ENCODE peak calls at places on chromosomes 13 and 19, in four cellular contexts. S is non-pigmented ciliary epithelial cell; J is stimulated activated CD4-positive, alpha-beta T cell treated with anti-CD3 and anti-CD28 coated beads, TNF-alpha, amount 100 ng/mL, for 48 hours; I is LNCaP clone FGC. T is an unnamed sample.

GRCh38 chr13:83325454-83325853 is 556.8 kb downstream of the SLITRK1 start:
- DNase-seq in S (peak), J (no peak), I (no peak), T (no peak)

GRCh38 chr13:46586766-46587509 is 34.0 kb downstream of the LRCH1 start:
- DNase-seq in S (peak), J (no peak), I (no peak), T (no peak)

GRCh38 chr19:644789-645188 is 5.1 kb downstream of the FGF22 start:
- DNase-seq in S (no peak), J (no peak), I (no peak), T (no peak)

GRCh38 chr13:93183302-93183701 is 43.3 kb upstream of the GPC6 start:
- DNase-seq in S (no peak), J (no peak), I (no peak), T (no peak)

GRCh38 chr13:26226209-26226608 is 4.1 kb upstream of the RNF6 start:
- DNase-seq in S (no peak), J (no peak), I (no peak), T (no peak)

GRCh38 chr19:13463296-13463695 is 43.0 kb downstream of the CACNA1A start:
- DNase-seq in S (no peak), J (no peak), I (no peak), T (no peak)

GRCh38 chr19:44869728-44870470 is 21.2 kb upstream of the TOMM40 start:
- DNase-seq in S (peak), J (no peak), I (no peak), T (no peak)

GRCh38 chr19:42252365-42253244 is 2.3 kb downstream of the ERF start:
- DNase-seq in S (no peak), J (no peak), I (no peak), T (no peak)

GRCh38 chr19:31338069-31338767 is 11.0 kb downstream of the TSHZ3 start:
- DNase-seq in S (no peak), J (no peak), I (no peak), T (peak)

GRCh38 chr13:43905435-43906031 is 25.8 kb downstream of the LACC1 start:
- DNase-seq in S (no peak), J (no peak), I (peak), T (peak)

GRCh38 chr13:87669379-87669978 is 1.7 kb upstream of the SLITRK5 start:
- DNase-seq in S (no peak), J (no peak), I (no peak), T (peak)

GRCh38 chr19:51777570-51778460 is 16.8 kb downstream of the FPR2 start:
- DNase-seq in S (peak), J (peak), I (peak), T (peak)

T was measured in CD4-positive, CD25-positive, alpha-beta regulatory T cell.